ENCODE peak calls at places on chromosomes 2 and 18, in eight cellular contexts. Z is HepG2, P is ovary, J is A549, R is K562, B is esophagus muscularis mucosa, E is stomach, S is GM12878. X is an unnamed sample.

GRCh38 chr2:145344076-145344724 is 824.3 kb upstream of the ZEB2 start:
- DNase-seq in B (no peak), Z (no peak), E (no peak), S (no peak), P (no peak), J (no peak), R (no peak), X (no peak)

GRCh38 chr2:70935468-70936164 is at the start of gene ATP6V1B1:
- DNase-seq in R (no peak), Z (peak; percentile 23), P (no peak), E (peak; percentile 35), B (peak; percentile 64), J (no peak), S (no peak), X (peak; percentile 61)

GRCh38 chr2:57882895-57883515 is 163.6 kb upstream of the VRK2 start:
- DNase-seq in B (no peak), S (no peak), J (peak; percentile 33), R (no peak), E (no peak), P (no peak), Z (no peak), X (no peak)

GRCh38 chr2:230317366-230317765 is 9.6 kb upstream of the SP140L start:
- DNase-seq in J (no peak), B (no peak), E (no peak), Z (no peak), P (no peak), R (no peak), S (no peak), X (no peak)

GRCh38 chr2:231321556-231322334 is 73.8 kb upstream of the B3GNT7 start:
- DNase-seq in E (peak; percentile 20), S (no peak), Z (no peak), R (no peak), J (no peak), P (no peak), B (no peak), X (peak; percentile 47)

GRCh38 chr2:120984046-120984445 is 248.4 kb downstream of the GLI2 start:
- DNase-seq in P (no peak), Z (no peak), S (no peak), R (no peak), J (no peak), B (no peak), E (no peak), X (no peak)

GRCh38 chr2:68946117-68946516 is 6.6 kb downstream of the GKN2 start:
- DNase-seq in P (no peak), Z (no peak), B (no peak), R (no peak), J (no peak), E (peak; percentile 67), S (no peak), X (peak; percentile 38)

GRCh38 chr2:150878347-150878746 is 383.3 kb downstream of the RBM43 start:
- DNase-seq in S (no peak), Z (peak; percentile 13), J (no peak), R (peak; percentile 10), P (no peak), E (no peak), B (no peak), X (no peak)

GRCh38 chr2:197088694-197089093 is 162.2 kb upstream of the PGAP1 start:
- DNase-seq in R (no peak), B (no peak), S (no peak), Z (no peak), J (no peak), P (no peak), E (no peak), X (no peak)

GRCh38 chr2:133581027-133581760 is 12.9 kb upstream of the NCKAP5 start:
- DNase-seq in P (no peak), E (no peak), S (no peak), B (no peak), R (no peak), J (no peak), Z (no peak), X (no peak)

GRCh38 chr2:17226941-17227340 is 291.3 kb downstream of the RAD51AP2 start:
- DNase-seq in S (no peak), P (no peak), J (no peak), Z (no peak), B (no peak), R (no peak), E (no peak), X (no peak)

GRCh38 chr2:27086722-27087446 is at the start of gene KHK:
- DNase-seq in P (peak; percentile 67), B (no peak), J (peak; percentile 94), E (peak; percentile 61), Z (peak; percentile 58), S (no peak), R (peak; percentile 42), X (peak; percentile 59)

GRCh38 chr2:199979841-199980628 is 24.7 kb downstream of the MAIP1 start:
- DNase-seq in P (peak; percentile 89), E (peak; percentile 87), S (no peak), J (peak; percentile 41), R (peak; percentile 46), B (peak; percentile 96), Z (peak; percentile 67), X (peak; percentile 73)

GRCh38 chr2:77552956-77553355 is 30.8 kb upstream of the LRRTM4 start:
- DNase-seq in R (no peak), P (no peak), E (no peak), Z (no peak), B (no peak), S (no peak), J (no peak), X (no peak)

GRCh38 chr2:20992201-20992711 is 51.6 kb downstream of the APOB start:
- DNase-seq in E (no peak), P (no peak), B (no peak), Z (no peak), S (no peak), J (no peak), R (no peak), X (peak; percentile 26)

GRCh38 chr2:174760845-174761473 is 3.3 kb downstream of the CHRNA1 start:
- DNase-seq in Z (no peak), P (no peak), R (no peak), B (no peak), J (no peak), S (no peak), E (no peak), X (no peak)

GRCh38 chr2:167451496-167452289 is 563.4 kb downstream of the XIRP2 start:
- DNase-seq in P (no peak), R (no peak), J (no peak), B (no peak), S (no peak), E (no peak), Z (no peak), X (no peak)

GRCh38 chr2:17262854-17263253 is 255.4 kb downstream of the RAD51AP2 start:
- DNase-seq in Z (no peak), E (no peak), J (no peak), B (no peak), S (no peak), P (no peak), R (no peak), X (no peak)

GRCh38 chr2:45406626-45407025 is 204.4 kb downstream of the SRBD1 start:
- DNase-seq in S (no peak), J (no peak), R (no peak), E (no peak), P (no peak), Z (no peak), B (no peak), X (no peak)

GRCh38 chr18:3827236-3827635 is 377.3 kb downstream of the TGIF1 start:
- DNase-seq in J (no peak), B (no peak), E (no peak), S (no peak), Z (no peak), P (no peak), R (no peak), X (no peak)

GRCh38 chr2:159557437-159558034 is 58.8 kb downstream of the BAZ2B start:
- DNase-seq in R (no peak), P (no peak), J (no peak), S (peak; percentile 3), E (no peak), Z (peak; percentile 42), B (no peak), X (no peak)

GRCh38 chr18:59180150-59180845 is 39.7 kb upstream of the GRP start:
- DNase-seq in P (no peak), S (no peak), Z (no peak), R (no peak), E (no peak), J (no peak), B (no peak), X (no peak)

GRCh38 chr2:37287966-37288365 is 36.7 kb downstream of the PRKD3 start:
- DNase-seq in P (no peak), S (peak; percentile 7), J (peak; percentile 19), B (no peak), R (no peak), Z (peak; percentile 21), E (no peak), X (peak; percentile 26)
- H3K27ac ChIP-seq in P (no peak overlapping the region), S (no peak overlapping the region), J (no peak overlapping the region), B (no peak overlapping the region), R (no peak overlapping the region), Z (no peak overlapping the region), E (no peak overlapping the region), X (no peak overlapping the region)

GRCh38 chr18:13435596-13436333 is 217.2 kb downstream of the LDLRAD4 start:
- DNase-seq in R (no peak), S (no peak), P (no peak), B (no peak), J (peak; percentile 22), Z (no peak), E (no peak), X (no peak)
- TF ChIP-seq EP300 in R (no peak), S (no peak), P (no peak), B (no peak), J (no peak), Z (no peak), E (no peak), X (no peak)

GRCh38 chr2:237184923-237185580 is 99.4 kb downstream of the COPS8 start:
- DNase-seq in Z (no peak), J (no peak), R (no peak), P (no peak), B (no peak), S (no peak), E (no peak), X (no peak)
- H3K4me1 ChIP-seq in Z (no peaks in the 10 kb centered on the region), J (peaks cover 53% of the 10 kb centered on the region), R (no peaks in the 10 kb centered on the region), P (peaks cover 2% of the 10 kb centered on the region), B (no peaks in the 10 kb centered on the region), S (no peaks in the 10 kb centered on the region), E (no peaks in the 10 kb centered on the region), X (no peaks in the 10 kb centered on the region)

GRCh38 chr2:64649013-64649484 is 4.7 kb downstream of the SERTAD2 start:
- DNase-seq in J (no peak), S (no peak), B (no peak), R (peak; percentile 78), E (peak; percentile 66), P (no peak), Z (peak; percentile 65), X (no peak)
- H3K27ac ChIP-seq in J (peak overlapping the region; percentile 29), S (peak overlapping the region; percentile 77), B (peak overlapping the region; percentile 36), R (peak overlapping the region; percentile 73), E (peak overlapping the region; percentile 71), P (no peak overlapping the region), Z (peak overlapping the region; percentile 96), X (no peak overlapping the region)

DNA sequence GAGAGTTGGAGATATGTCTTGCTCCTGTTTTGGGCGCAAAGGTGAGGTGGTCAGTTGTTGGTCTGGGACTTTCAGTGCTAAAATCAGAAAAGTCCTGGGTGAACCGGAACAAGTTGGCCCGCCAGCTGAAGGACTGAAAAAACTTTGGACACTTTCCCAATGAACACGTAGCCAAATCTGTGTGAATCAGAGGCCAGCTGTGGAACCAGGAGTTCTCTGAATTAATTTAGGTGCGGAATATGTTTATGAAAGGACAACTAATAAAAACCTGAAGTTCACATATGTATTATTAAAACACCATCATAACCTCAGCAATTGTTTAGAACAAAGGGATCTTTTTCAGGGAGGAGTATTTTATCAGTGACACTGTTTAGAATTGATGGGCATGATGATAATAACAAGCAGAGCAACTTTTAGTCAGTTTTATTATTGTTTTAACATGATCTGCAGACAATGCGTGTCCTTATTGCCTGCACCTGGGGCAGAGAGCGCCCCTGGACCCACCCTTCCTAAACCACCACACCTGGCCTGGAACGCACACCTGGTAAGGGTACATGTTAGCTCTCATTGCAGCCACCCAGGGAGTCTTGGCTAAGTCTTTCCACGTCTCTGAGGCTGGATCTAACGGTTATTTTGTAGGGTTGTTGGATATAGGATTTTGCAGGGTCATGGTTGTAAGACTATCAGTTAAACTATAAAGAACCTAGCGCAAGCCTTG is 9.9 kb upstream of the ODC1 start:
- DNase-seq in B (no peak), J (no peak), E (peak; percentile 48), R (no peak), Z (no peak), S (no peak), P (no peak), X (no peak)
- TF ChIP-seq EP300 in B (no peak), J (no peak), E (no peak), R (no peak), Z (no peak), S (no peak), P (no peak), X (no peak)

X was measured in upper lobe of left lung.